ENCODE peak calls at places on chromosomes 4 and X, in ten cellular contexts. N, B, E, Y, H, W, R, C, G and F are unnamed samples.

GRCh38 chr4:81084029-81084428 is 53.5 kb downstream of the BMP3 start:
- DNase-seq in N (no peak), B (no peak), E (no peak), Y (peak; percentile 68), H (no peak), W (peak; percentile 64), R (no peak), C (no peak), G (peak; percentile 63), F (no peak)

GRCh38 chr4:183057255-183057654 is 41.8 kb upstream of the WWC2 start:
- DNase-seq in N (no peak), B (no peak), E (no peak), Y (no peak), H (no peak), W (no peak), R (no peak), C (no peak), G (no peak), F (no peak)

GRCh38 chr4:142405021-142405991 is 440.8 kb downstream of the INPP4B start:
- DNase-seq in N (peak; percentile 59), B (peak; percentile 58), E (no peak), Y (peak; percentile 96), H (peak; percentile 37), W (peak; percentile 81), R (no peak), C (peak; percentile 13), G (peak; percentile 79), F (peak; percentile 98)

GRCh38 chr4:26782830-26783202 is 77.8 kb upstream of the STIM2 start:
- DNase-seq in N (no peak), B (no peak), E (no peak), Y (no peak), H (no peak), W (peak; percentile 23), R (no peak), C (no peak), G (no peak), F (no peak)

GRCh38 chrX:75107863-75108509 is 48.1 kb downstream of the ABCB7 start:
- DNase-seq in N (no peak), B (no peak), E (no peak), Y (no peak), H (no peak), W (no peak), R (no peak), C (no peak), G (no peak), F (no peak)

GRCh38 chr4:17324431-17324830 is 187.5 kb downstream of the QDPR start:
- DNase-seq in N (no peak), B (peak; percentile 13), E (no peak), Y (no peak), H (peak; percentile 7), W (peak; percentile 75), R (no peak), C (no peak), G (peak; percentile 76), F (no peak)

GRCh38 chr4:40247350-40247749 is 50.5 kb downstream of the RHOH start:
- DNase-seq in N (no peak), B (peak; percentile 80), E (no peak), Y (no peak), H (no peak), W (no peak), R (no peak), C (no peak), G (no peak), F (no peak)

GRCh38 chrX:154396948-154397887 is 959 bp upstream of the RPL10 start:
- DNase-seq in N (peak; percentile 81), B (no peak), E (no peak), Y (peak; percentile 58), H (no peak), W (peak; percentile 53), R (peak; percentile 41), C (no peak), G (peak; percentile 52), F (no peak)

GRCh38 chr4:182863501-182863900 is 53.7 kb downstream of the DCTD start:
- DNase-seq in N (no peak), B (no peak), E (no peak), Y (no peak), H (no peak), W (no peak), R (no peak), C (no peak), G (no peak), F (no peak)

GRCh38 chr4:104967034-104967401 is 179.7 kb upstream of the TET2 start:
- DNase-seq in N (peak; percentile 74), B (no peak), E (no peak), Y (peak; percentile 40), H (no peak), W (no peak), R (no peak), C (no peak), G (no peak), F (peak; percentile 34)

GRCh38 chr4:97142893-97143292 is 1000.4 kb downstream of the STPG2 start:
- DNase-seq in N (no peak), B (no peak), E (no peak), Y (no peak), H (no peak), W (no peak), R (no peak), C (no peak), G (no peak), F (no peak)

GRCh38 chrX:41238543-41238942 is 95.4 kb upstream of the DDX3X start:
- DNase-seq in N (no peak), B (no peak), E (no peak), Y (peak; percentile 60), H (peak; percentile 34), W (peak; percentile 72), R (peak; percentile 53), C (no peak), G (peak; percentile 70), F (peak; percentile 16)

GRCh38 chr4:8907596-8908205 is 36.1 kb upstream of the HMX1 start:
- DNase-seq in N (no peak), B (no peak), E (no peak), Y (no peak), H (no peak), W (no peak), R (no peak), C (no peak), G (no peak), F (no peak)

GRCh38 chr4:25663778-25664177 is 8.1 kb downstream of the SLC34A2 start:
- DNase-seq in N (no peak), B (no peak), E (no peak), Y (no peak), H (no peak), W (no peak), R (no peak), C (no peak), G (no peak), F (no peak)

GRCh38 chr4:15541941-15542340 is 72.3 kb downstream of the CC2D2A start:
- DNase-seq in N (no peak), B (no peak), E (no peak), Y (no peak), H (no peak), W (no peak), R (no peak), C (no peak), G (no peak), F (no peak)

GRCh38 chrX:69015156-69015555 is 150.1 kb downstream of the PJA1 start:
- DNase-seq in N (no peak), B (no peak), E (no peak), Y (no peak), H (no peak), W (no peak), R (no peak), C (no peak), G (no peak), F (no peak)

GRCh38 chrX:151999813-152000212 is 25.3 kb upstream of the GABRE start:
- DNase-seq in N (no peak), B (no peak), E (no peak), Y (no peak), H (no peak), W (no peak), R (no peak), C (no peak), G (no peak), F (no peak)

GRCh38 chr4:8097141-8097541 is 61.5 kb downstream of the ABLIM2 start:
- DNase-seq in N (no peak), B (no peak), E (no peak), Y (no peak), H (no peak), W (no peak), R (no peak), C (no peak), G (no peak), F (no peak)

GRCh38 chrX:9562851-9563250 is 98.0 kb downstream of the TBL1X start:
- DNase-seq in N (no peak), B (no peak), E (no peak), Y (peak; percentile 35), H (peak; percentile 73), W (peak; percentile 90), R (peak; percentile 90), C (no peak), G (peak; percentile 90), F (peak; percentile 48)